ENCODE peak calls at places on chromosomes 4 and X, in four cellular contexts. K is activated naive CD4-positive, alpha-beta T cell treated with anti-CD3 and anti-CD28 coated beads for 36 hours; G is activated T-cell treated with anti-CD3 and anti-CD28 coated beads, Interleukin-2, amount 50 U/mL, for 72 hours; O is iris pigment epithelial cell. P is an unnamed sample.

GRCh38 chrX:15343075-15343476 is 7.8 kb upstream of the PIGA start:
- DNase-seq in K (no peak), G (no peak), O (peak), P (peak)

GRCh38 chr4:1058997-1059665 is 47.7 kb downstream of the FGFRL1 start:
- DNase-seq in O (no peak), K (no peak), G (no peak), P (no peak)

GRCh38 chrX:47595701-47596655 is 13.7 kb downstream of the TIMP1 start:
- DNase-seq in O (peak), K (no peak), G (no peak), P (no peak)

GRCh38 chr4:9988349-9988748 is 32.9 kb downstream of the SLC2A9 start:
- DNase-seq in G (no peak), O (peak), K (no peak), P (no peak)

GRCh38 chr4:68299492-68300457 is 50.1 kb downstream of the YTHDC1 start:
- DNase-seq in G (peak), K (peak), O (no peak), P (no peak)

GRCh38 chr4:167956676-167957075 is 135.7 kb upstream of the ANXA10 start:
- DNase-seq in K (no peak), O (peak), G (no peak), P (peak)

GRCh38 chrX:102832661-102833060 is 104.4 kb upstream of the RAB40AL start:
- DNase-seq in K (no peak), O (peak), G (no peak), P (peak)

GRCh38 chr4:10584042-10584441 is 100.5 kb downstream of the CLNK start:
- DNase-seq in G (no peak), K (no peak), O (peak), P (peak)

GRCh38 chr4:40992472-40993298 is 221.7 kb downstream of the APBB2 start:
- DNase-seq in G (no peak), O (peak), K (peak), P (peak)

GRCh38 chrX:37060999-37061398 is 52.8 kb downstream of the FAM47C start:
- DNase-seq in G (peak), K (peak), O (peak), P (peak)

GRCh38 chr4:6928067-6928466 is 18.4 kb downstream of the TBC1D14 start:
- DNase-seq in G (no peak), O (no peak), K (no peak), P (no peak)

GRCh38 chr4:74157743-74158560 is at the start of gene MTHFD2L:
- DNase-seq in G (peak), K (peak), O (peak), P (peak)

GRCh38 chrX:37347420-37347819 is 1.7 kb upstream of the PRRG1 start:
- DNase-seq in G (no peak), O (peak), K (no peak), P (peak)

GRCh38 chrX:129945131-129945530 is 37.3 kb upstream of the BCORL1 start:
- DNase-seq in G (no peak), K (no peak), O (peak), P (no peak)

GRCh38 chr4:74450298-74450683 is 5.4 kb downstream of the AREG start:
- DNase-seq in K (no peak), O (no peak), G (no peak), P (no peak)

GRCh38 chrX:39253551-39253950 is 452.3 kb downstream of the MID1IP1 start:
- DNase-seq in O (peak), K (no peak), G (no peak), P (peak)

GRCh38 chr4:80206541-80207171 is 9.4 kb downstream of the PRDM8 start:
- DNase-seq in O (no peak), K (no peak), G (no peak), P (no peak)

GRCh38 chrX:69369999-69370398 is 134.1 kb upstream of the NALF2 start:
- DNase-seq in O (no peak), K (no peak), G (no peak), P (no peak)

GRCh38 chrX:153580700-153581386 is 18.1 kb downstream of the CCNQ start:
- DNase-seq in G (no peak), O (no peak), K (peak), P (no peak)

P was measured in bronchial epithelial cell.